ENCODE peak calls at places on chromosomes 13 and 19, in four cellular contexts. U is WTC11; Q is T-helper 9 cell; A is activated T-cell treated with anti-CD3 and anti-CD28 coated beads, Interleukin-2, amount 50 U/mL, for 72 hours. N is an unnamed sample.
A peak's percentile ranks its signal among the peaks of the same experiment; 100 is the strongest.

GRCh38 chr19:19643158-19644053 is at the start of gene GMIP:
- DNase-seq in U (peak; percentile 93), Q (peak; percentile 89), A (peak; percentile 93), N (peak; percentile 45)

GRCh38 chr13:97648171-97648880 is 214.4 kb downstream of the RAP2A start:
- DNase-seq in U (no peak), Q (no peak), A (no peak), N (no peak)

GRCh38 chr13:33676045-33676699 is 141.8 kb upstream of the RFC3 start:
- DNase-seq in U (no peak), Q (no peak), A (no peak), N (peak; percentile 53)

GRCh38 chr19:7788178-7788932 is 25.3 kb downstream of the CLEC4M start:
- DNase-seq in U (peak; percentile 36), Q (no peak), A (no peak), N (no peak)

GRCh38 chr13:90352763-90353162 is 994.7 kb upstream of the MIR17HG start:
- DNase-seq in U (no peak), Q (no peak), A (no peak), N (no peak)

GRCh38 chr19:47239610-47240296 is 8.8 kb upstream of the BBC3 start:
- DNase-seq in U (peak; percentile 83), Q (peak; percentile 60), A (peak; percentile 66), N (no peak)

GRCh38 chr13:73952683-73953082 is 181.5 kb downstream of the KLF12 start:
- DNase-seq in U (no peak), Q (no peak), A (no peak), N (no peak)

GRCh38 chr13:113112893-113113845 is 7.6 kb downstream of the F7 start:
- DNase-seq in U (no peak), Q (no peak), A (no peak), N (no peak)

GRCh38 chr13:113591750-113592149 is 7.2 kb downstream of the TFDP1 start:
- DNase-seq in U (no peak), Q (no peak), A (no peak), N (no peak)

GRCh38 chr13:96772426-96772825 is 221.8 kb downstream of the OXGR1 start:
- DNase-seq in U (no peak), Q (no peak), A (no peak), N (no peak)

GRCh38 chr19:42695811-42696503 is 44.3 kb downstream of the PSG3 start:
- DNase-seq in U (no peak), Q (no peak), A (no peak), N (no peak)

GRCh38 chr19:24140099-24140498 is 53.1 kb downstream of the ZNF254 start:
- DNase-seq in U (no peak), Q (no peak), A (no peak), N (peak; percentile 92)

GRCh38 chr13:114071991-114072390 is 60.4 kb downstream of the RASA3 start:
- DNase-seq in U (peak; percentile 6), Q (no peak), A (no peak), N (no peak)

GRCh38 chr19:54436031-54436523 is 12.9 kb upstream of the LENG8 start:
- DNase-seq in U (peak; percentile 34), Q (no peak), A (no peak), N (no peak)

GRCh38 chr13:74035881-74036280 is 98.3 kb downstream of the KLF12 start:
- DNase-seq in U (no peak), Q (no peak), A (no peak), N (no peak)

GRCh38 chr19:16584825-16585801 is 12.9 kb upstream of the SLC35E1 start:
- DNase-seq in U (no peak), Q (no peak), A (peak; percentile 20), N (no peak)

GRCh38 chr13:23928985-23929384 is 31.7 kb upstream of the C1QTNF9B start:
- DNase-seq in U (no peak), Q (no peak), A (no peak), N (no peak)

GRCh38 chr13:89057862-89058261 is 1386.7 kb downstream of the SLITRK5 start:
- DNase-seq in U (no peak), Q (no peak), A (no peak), N (no peak)

GRCh38 chr13:40428354-40428753 is 238.1 kb downstream of the FOXO1 start:
- DNase-seq in U (no peak), Q (no peak), A (no peak), N (no peak)

GRCh38 chr13:25232937-25233515 is 54.3 kb downstream of the MTMR6 start:
- DNase-seq in U (no peak), Q (no peak), A (no peak), N (peak; percentile 41)